ENCODE peak calls at places on chromosome 21, in nine cellular contexts. Q is body of pancreas; C is OCI-LY7; F is brain microvascular endothelial cell; J is mammary epithelial cell; P is CD4-positive, CD25-positive, alpha-beta regulatory T cell; S is thoracic aorta; N is CD8-positive, alpha-beta T cell; X is effector memory CD4-positive, alpha-beta T cell. D is an unnamed sample.

GRCh38 chr21:31524140-31524539 is 135.4 kb upstream of the SOD1 start:
- DNase-seq in C (no peak), Q (no peak), N (no peak), F (no peak), P (no peak), X (no peak), J (no peak), S (no peak), D (no peak)

GRCh38 chr21:39238275-39238674 is 55.0 kb upstream of the PSMG1 start:
- DNase-seq in F (no peak), X (no peak), S (no peak), J (no peak), N (no peak), C (no peak), P (no peak), Q (no peak), D (no peak)

GRCh38 chr21:29477941-29478340 is 179.2 kb downstream of the BACH1 start:
- DNase-seq in S (no peak), C (no peak), X (no peak), F (peak; percentile 43), Q (no peak), P (no peak), N (no peak), J (peak; percentile 15), D (no peak)

GRCh38 chr21:32916522-32917099 is 109.1 kb upstream of the OLIG2 start:
- DNase-seq in S (no peak), X (no peak), P (no peak), F (no peak), Q (no peak), J (no peak), C (peak; percentile 31), N (no peak), D (no peak)

GRCh38 chr21:28745131-28746055 is 247.3 kb downstream of the LTN1 start:
- DNase-seq in Q (peak; percentile 77), X (peak; percentile 47), F (peak; percentile 75), C (peak; percentile 79), S (no peak), J (peak; percentile 65), N (peak; percentile 48), P (peak; percentile 84), D (peak; percentile 71)

GRCh38 chr21:39088831-39089380 is 94.3 kb downstream of the PSMG1 start:
- DNase-seq in J (peak; percentile 61), P (no peak), N (no peak), S (no peak), X (no peak), F (peak; percentile 58), C (no peak), Q (no peak), D (peak; percentile 40)

GRCh38 chr21:28833181-28833580 is 159.5 kb downstream of the LTN1 start:
- DNase-seq in P (no peak), S (no peak), J (peak; percentile 21), F (no peak), Q (no peak), C (no peak), N (no peak), X (no peak), D (no peak)

GRCh38 chr21:38095220-38095619 is 161.6 kb upstream of the KCNJ15 start:
- DNase-seq in J (no peak), Q (no peak), X (no peak), N (no peak), F (peak; percentile 6), C (no peak), P (no peak), S (no peak), D (no peak)

GRCh38 chr21:33968998-33969353 is 53.4 kb upstream of the ATP5PO start:
- DNase-seq in N (no peak), S (no peak), P (no peak), Q (no peak), F (peak; percentile 14), X (no peak), C (no peak), J (no peak), D (no peak)

GRCh38 chr21:23887709-23888303 is 1719.5 kb downstream of the MRPL39 start:
- DNase-seq in J (no peak), S (no peak), F (no peak), N (peak; percentile 8), X (peak; percentile 6), P (peak; percentile 72), Q (no peak), C (no peak), D (no peak)

GRCh38 chr21:35231115-35231514 is 182.0 kb upstream of the RUNX1 start:
- DNase-seq in P (peak; percentile 12), S (no peak), J (peak; percentile 67), C (peak; percentile 69), X (no peak), Q (no peak), F (no peak), N (no peak), D (no peak)

GRCh38 chr21:34886554-34887385 is 162.3 kb downstream of the RUNX1 start:
- DNase-seq in N (no peak), J (no peak), P (peak; percentile 48), Q (peak; percentile 23), S (no peak), F (no peak), C (no peak), X (no peak), D (no peak)

GRCh38 chr21:34565238-34565637 is 49.7 kb downstream of the RCAN1 start:
- DNase-seq in P (no peak), S (no peak), Q (no peak), N (no peak), X (no peak), F (no peak), J (no peak), C (no peak), D (no peak)

GRCh38 chr21:28793043-28793442 is 199.6 kb downstream of the LTN1 start:
- DNase-seq in X (no peak), C (peak; percentile 2), N (no peak), J (no peak), P (peak; percentile 6), F (peak; percentile 11), S (no peak), Q (no peak), D (no peak)

GRCh38 chr21:44428281-44428942 is 26.9 kb upstream of the LRRC3 start:
- DNase-seq in N (no peak), X (peak; percentile 47), F (no peak), P (peak; percentile 23), Q (peak; percentile 21), S (no peak), J (peak; percentile 77), C (peak; percentile 86), D (no peak)

GRCh38 chr21:45641480-45642035 is 2.0 kb upstream of the PCBP3 start:
- DNase-seq in S (no peak), F (no peak), J (no peak), Q (no peak), P (no peak), C (no peak), N (no peak), X (no peak), D (no peak)
- H3K27ac ChIP-seq in S (no peak overlapping the region), F (no peak overlapping the region), J (no peak overlapping the region), Q (no peak overlapping the region), P (peak overlapping the region; percentile 41), C (peak overlapping the region; percentile 82), N (no peak overlapping the region), X (no peak overlapping the region), D (no peak overlapping the region)

GRCh38 chr21:36385233-36385908 is at the start of gene CHAF1B:
- DNase-seq in C (peak; percentile 87), J (peak; percentile 75), S (no peak), Q (peak; percentile 87), F (peak; percentile 51), N (peak; percentile 63), P (peak; percentile 75), X (peak; percentile 76), D (peak; percentile 82)
- H3K27ac ChIP-seq in C (peak within 1 kb of the TSS; percentile 23), J (peak within 1 kb of the TSS; percentile 60), S (peak within 1 kb of the TSS; percentile 55), Q (peak within 1 kb of the TSS; percentile 18), F (no peak within 1 kb of the TSS), N (peak within 1 kb of the TSS; percentile 37), P (peak within 1 kb of the TSS; percentile 33), X (peak within 1 kb of the TSS; percentile 48), D (peak within 1 kb of the TSS; percentile 65)

GRCh38 chr21:43316156-43316845 is 110.6 kb downstream of the SIK1 start:
- DNase-seq in P (no peak), Q (no peak), S (no peak), C (no peak), N (no peak), X (no peak), J (no peak), F (no peak), D (no peak)

GRCh38 chr21:43318841-43319781 is 107.8 kb downstream of the SIK1 start:
- DNase-seq in P (no peak), J (peak; percentile 80), X (no peak), S (no peak), F (peak; percentile 80), N (no peak), Q (no peak), C (peak; percentile 31), D (no peak)

GRCh38 chr21:43317959-43318358 is 109.0 kb downstream of the SIK1 start:
- DNase-seq in C (peak; percentile 30), S (no peak), X (no peak), N (no peak), F (no peak), P (no peak), Q (no peak), J (no peak), D (no peak)

GRCh38 chr21:43317254-43317748 is 109.6 kb downstream of the SIK1 start:
- DNase-seq in J (no peak), C (no peak), N (no peak), S (no peak), F (no peak), P (no peak), X (no peak), Q (no peak), D (no peak)

GRCh38 chr21:43318368-43318767 is 108.6 kb downstream of the SIK1 start:
- DNase-seq in P (no peak), S (no peak), F (no peak), N (no peak), C (no peak), X (no peak), J (no peak), Q (no peak), D (no peak)
- H3K27ac ChIP-seq in P (no peak overlapping the region), S (no peak overlapping the region), F (no peak overlapping the region), N (no peak overlapping the region), C (no peak overlapping the region), X (no peak overlapping the region), J (no peak overlapping the region), Q (no peak overlapping the region), D (no peak overlapping the region)

GRCh38 chr21:43371786-43372185 is 55.1 kb downstream of the SIK1 start:
- DNase-seq in J (no peak), N (no peak), S (no peak), X (no peak), Q (no peak), P (no peak), C (no peak), F (no peak), D (no peak)

GRCh38 chr21:43373387-43374227 is 53.3 kb downstream of the SIK1 start:
- DNase-seq in C (no peak), J (no peak), X (no peak), F (no peak), N (no peak), P (no peak), Q (no peak), S (no peak), D (no peak)

GRCh38 chr21:43374228-43374885 is 52.6 kb downstream of the SIK1 start:
- DNase-seq in S (no peak), P (no peak), Q (no peak), F (no peak), C (no peak), N (no peak), X (no peak), J (no peak), D (no peak)

GRCh38 chr21:43370888-43371570 is 55.9 kb downstream of the SIK1 start:
- DNase-seq in S (no peak), F (no peak), C (no peak), J (peak; percentile 46), P (no peak), Q (no peak), N (no peak), X (no peak), D (no peak)

GRCh38 chr21:43372663-43373386 is 54.1 kb downstream of the SIK1 start:
- DNase-seq in Q (no peak), C (no peak), N (no peak), P (no peak), S (no peak), J (peak; percentile 96), X (no peak), F (no peak), D (no peak)
- H3K27ac ChIP-seq in Q (no peak overlapping the region), C (no peak overlapping the region), N (no peak overlapping the region), P (no peak overlapping the region), S (no peak overlapping the region), J (peak overlapping the region; percentile 78), X (no peak overlapping the region), F (no peak overlapping the region), D (no peak overlapping the region)

D was measured in tibial artery.